ENCODE peak calls at places on chromosomes 16 and 17, in four cellular contexts. C is fibroblast of lung; W is thoracic aorta; S is CD8-positive, alpha-beta T cell. Q is an unnamed sample.

GRCh38 chr16:31696968-31697743 is 169.5 kb downstream of the AHSP start:
- DNase-seq in C (peak; percentile 38), W (no peak), S (no peak), Q (no peak)

GRCh38 chr17:17215575-17215974 is 9.4 kb upstream of the PLD6 start:
- DNase-seq in S (no peak), C (no peak), W (no peak), Q (no peak)

GRCh38 chr16:70391881-70392481 is 45.3 kb downstream of the DDX19A start:
- DNase-seq in W (no peak), S (no peak), C (peak; percentile 50), Q (no peak)

GRCh38 chr17:80755650-80756405 is 211.2 kb downstream of the RPTOR start:
- DNase-seq in W (no peak), C (no peak), S (no peak), Q (no peak)

GRCh38 chr17:19004601-19005441 is at the start of gene FAM83G:
- DNase-seq in W (peak; percentile 81), C (peak; percentile 72), S (peak; percentile 83), Q (peak; percentile 92)

GRCh38 chr17:17757391-17757791 is 76.1 kb downstream of the RAI1 start:
- DNase-seq in W (no peak), S (peak; percentile 25), C (no peak), Q (no peak)

GRCh38 chr17:19346351-19347255 is 15.9 kb downstream of the B9D1 start:
- DNase-seq in S (no peak), W (peak; percentile 83), C (peak; percentile 95), Q (peak; percentile 94)

GRCh38 chr16:28597692-28598261 is 927 bp upstream of the SULT1A2 start:
- DNase-seq in W (no peak), S (no peak), C (no peak), Q (no peak)

GRCh38 chr16:49858200-49859129 is 2.6 kb upstream of the ZNF423 start:
- DNase-seq in W (peak; percentile 61), C (peak; percentile 67), S (no peak), Q (no peak)

GRCh38 chr16:68433316-68433715 is 15.0 kb downstream of the SMPD3 start:
- DNase-seq in C (no peak), S (no peak), W (no peak), Q (no peak)

GRCh38 chr17:73346763-73347162 is 35.0 kb upstream of the CDC42EP4 start:
- DNase-seq in W (no peak), S (no peak), C (no peak), Q (no peak)

GRCh38 chr17:57567278-57567677 is 177.8 kb downstream of the CCDC182 start:
- DNase-seq in S (no peak), W (no peak), C (no peak), Q (no peak)

GRCh38 chr17:75383842-75384195 is 21.7 kb downstream of the GRB2 start:
- DNase-seq in S (no peak), W (no peak), C (no peak), Q (no peak)

GRCh38 chr17:75384751-75385150 is 20.7 kb downstream of the GRB2 start:
- DNase-seq in S (no peak), C (no peak), W (no peak), Q (no peak)

GRCh38 chr17:75380750-75381149 is 24.7 kb downstream of the GRB2 start:
- DNase-seq in S (no peak), C (no peak), W (no peak), Q (no peak)

GRCh38 chr17:75380315-75380714 is 25.2 kb downstream of the GRB2 start:
- DNase-seq in S (no peak), C (no peak), W (no peak), Q (no peak)
- H3K4me1 ChIP-seq in S (peaks cover 19% of the 10 kb centered on the region), C (no peaks in the 10 kb centered on the region), W (no peaks in the 10 kb centered on the region), Q (no peaks in the 10 kb centered on the region)

GRCh38 chr17:65008877-65009276 is 47.7 kb downstream of the GNA13 start:
- DNase-seq in W (no peak), C (peak; percentile 23), S (no peak), Q (no peak)

GRCh38 chr17:65009848-65010247 is 46.7 kb downstream of the GNA13 start:
- DNase-seq in W (no peak), S (no peak), C (no peak), Q (no peak)

GRCh38 chr17:65013613-65014391 is 42.7 kb downstream of the GNA13 start:
- DNase-seq in S (peak; percentile 11), C (peak; percentile 93), W (no peak), Q (no peak)

GRCh38 chr17:65015855-65016254 is 40.7 kb downstream of the GNA13 start:
- DNase-seq in C (no peak), S (no peak), W (no peak), Q (no peak)

DNA sequence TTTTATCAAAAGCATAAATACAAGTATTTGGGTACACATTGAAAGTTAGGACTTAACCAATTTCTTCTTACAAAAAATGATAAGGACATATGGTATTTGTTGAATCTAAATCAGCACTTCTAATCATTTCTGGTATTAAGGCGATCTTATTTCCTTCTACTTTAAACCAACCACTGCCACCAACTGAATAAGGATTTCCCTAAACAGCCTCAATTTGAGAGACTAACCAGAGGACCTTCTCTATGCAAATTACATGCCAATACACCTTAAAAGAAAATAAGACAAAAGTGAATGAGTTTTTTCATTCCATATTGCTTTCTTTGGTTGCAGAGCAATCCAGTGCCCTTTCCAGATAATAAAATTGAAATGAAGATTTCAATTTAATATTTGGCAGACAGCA is 45.5 kb downstream of the GNA13 start:
- DNase-seq in W (no peak), S (no peak), C (no peak), Q (no peak)
- H3K4me1 ChIP-seq in W (peaks cover 41% of the 10 kb centered on the region), S (peaks cover 15% of the 10 kb centered on the region), C (peaks cover 5% of the 10 kb centered on the region), Q (no peaks in the 10 kb centered on the region)

GRCh38 chr17:42249681-42250446 is 26.3 kb downstream of the STAT5B start:
- DNase-seq in C (no peak), W (no peak), S (no peak), Q (no peak)
- H3K4me1 ChIP-seq in C (peaks cover 15% of the 10 kb centered on the region), W (peaks cover 35% of the 10 kb centered on the region), S (peaks cover 52% of the 10 kb centered on the region), Q (peaks cover 20% of the 10 kb centered on the region)

GRCh38 chr17:15944720-15945492 is at the start of gene ADORA2B:
- DNase-seq in S (peak; percentile 14), W (no peak), C (peak; percentile 77), Q (no peak)
- H3K4me1 ChIP-seq in S (peaks cover 6% of the 10 kb centered on the region), W (peaks cover 21% of the 10 kb centered on the region), C (peaks cover 2% of the 10 kb centered on the region), Q (peaks cover 5% of the 10 kb centered on the region)